ENCODE peak calls at places on chromosomes 3 and 15, in six cellular contexts. X is left lung; Q is naive thymus-derived CD4-positive, alpha-beta T cell; Z is kidney epithelial cell; B is NT2/D1; P is A549. V is an unnamed sample.

GRCh38 chr3:8424281-8424680 is 77.3 kb upstream of the LMCD1 start:
- DNase-seq in B (no peak), Q (no peak), P (no peak), X (no peak), Z (no peak), V (no peak)

GRCh38 chr15:66251790-66252355 is 1.7 kb downstream of the MEGF11 start:
- DNase-seq in Z (no peak), P (no peak), B (no peak), Q (no peak), X (no peak), V (no peak)

GRCh38 chr15:77974416-77975331 is 102.8 kb downstream of the TBC1D2B start:
- DNase-seq in X (no peak), Q (no peak), P (no peak), B (no peak), Z (no peak), V (no peak)

GRCh38 chr3:184073621-184074020 is 20.8 kb downstream of the HTR3C start:
- DNase-seq in Q (no peak), X (no peak), B (no peak), P (no peak), Z (no peak), V (no peak)

GRCh38 chr3:182789371-182789770 is 3.9 kb upstream of the ATP11B start:
- DNase-seq in Z (no peak), X (no peak), B (no peak), P (no peak), Q (no peak), V (no peak)

GRCh38 chr3:76383781-76384180 is 598.4 kb upstream of the ZNF717 start:
- DNase-seq in Z (no peak), B (no peak), P (no peak), Q (no peak), X (no peak), V (no peak)

GRCh38 chr3:133891662-133892389 is 3.9 kb downstream of the RAB6B start:
- DNase-seq in Q (no peak), Z (no peak), P (no peak), X (no peak), B (no peak), V (peak)

GRCh38 chr3:127889976-127890650 is 24.9 kb upstream of the KBTBD12 start:
- DNase-seq in Q (no peak), P (no peak), X (no peak), B (no peak), Z (no peak), V (no peak)

GRCh38 chr3:37072892-37073291 is 79.6 kb downstream of the MLH1 start:
- DNase-seq in Q (no peak), B (no peak), P (no peak), X (no peak), Z (no peak), V (no peak)

GRCh38 chr3:187150599-187150998 is 11.3 kb upstream of the RPL39L start:
- DNase-seq in Z (no peak), X (no peak), P (no peak), B (no peak), Q (peak), V (no peak)

GRCh38 chr15:82828064-82828463 is 18.6 kb downstream of the WHAMM start:
- DNase-seq in B (no peak), Q (no peak), X (no peak), P (no peak), Z (no peak), V (no peak)

GRCh38 chr3:115710799-115711198 is 87.5 kb downstream of the GAP43 start:
- DNase-seq in Z (no peak), Q (no peak), B (no peak), P (no peak), X (no peak), V (no peak)
- H3K4me3 ChIP-seq in Z (no peak), Q (no peak), B (no peak), P (no peak), X (no peak), V (no peak)

GRCh38 chr15:31470756-31471155 is 144.1 kb downstream of the KLF13 start:
- DNase-seq in B (no peak), Q (no peak), Z (no peak), X (no peak), P (no peak), V (no peak)

GRCh38 chr15:31471731-31472430 is 145.2 kb downstream of the KLF13 start:
- DNase-seq in X (no peak), P (no peak), Z (peak), Q (no peak), B (no peak), V (no peak)

GRCh38 chr15:31474059-31474868 is 147.6 kb downstream of the KLF13 start:
- DNase-seq in Q (peak), X (no peak), Z (no peak), P (no peak), B (no peak), V (no peak)

GRCh38 chr15:31472636-31473383 is 146.2 kb downstream of the KLF13 start:
- DNase-seq in Q (peak), X (no peak), B (no peak), P (no peak), Z (no peak), V (no peak)

GRCh38 chr15:31473384-31474058 is 146.9 kb downstream of the KLF13 start:
- DNase-seq in Q (no peak), Z (no peak), P (no peak), X (no peak), B (no peak), V (peak)
- H3K4me3 ChIP-seq in Q (peak), Z (no peak), P (no peak), X (no peak), B (no peak), V (no peak)

DNA sequence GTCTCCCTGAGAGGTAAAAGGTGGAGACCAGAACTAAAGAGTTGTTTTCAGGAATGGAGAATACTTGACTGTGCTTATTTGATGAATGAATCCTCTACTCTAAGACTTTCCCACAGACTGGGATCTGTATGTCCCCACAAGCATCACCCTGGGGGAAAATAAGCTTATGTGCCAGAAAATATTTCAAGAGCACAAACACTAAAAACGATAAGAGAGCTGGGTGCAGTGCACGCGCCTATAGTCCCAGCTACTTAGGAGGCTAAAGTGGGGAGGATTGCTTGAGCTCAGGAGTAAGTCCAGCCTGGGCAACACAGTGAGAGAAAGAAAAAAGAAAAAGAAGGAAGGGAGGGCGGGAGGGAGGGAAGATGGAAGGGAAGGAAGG is 150.7 kb downstream of the ADAM10 start:
- DNase-seq in X (no peak), Z (no peak), B (no peak), Q (no peak), P (no peak), V (no peak)
- H3K4me3 ChIP-seq in X (no peak), Z (no peak), B (no peak), Q (no peak), P (no peak), V (no peak)

DNA sequence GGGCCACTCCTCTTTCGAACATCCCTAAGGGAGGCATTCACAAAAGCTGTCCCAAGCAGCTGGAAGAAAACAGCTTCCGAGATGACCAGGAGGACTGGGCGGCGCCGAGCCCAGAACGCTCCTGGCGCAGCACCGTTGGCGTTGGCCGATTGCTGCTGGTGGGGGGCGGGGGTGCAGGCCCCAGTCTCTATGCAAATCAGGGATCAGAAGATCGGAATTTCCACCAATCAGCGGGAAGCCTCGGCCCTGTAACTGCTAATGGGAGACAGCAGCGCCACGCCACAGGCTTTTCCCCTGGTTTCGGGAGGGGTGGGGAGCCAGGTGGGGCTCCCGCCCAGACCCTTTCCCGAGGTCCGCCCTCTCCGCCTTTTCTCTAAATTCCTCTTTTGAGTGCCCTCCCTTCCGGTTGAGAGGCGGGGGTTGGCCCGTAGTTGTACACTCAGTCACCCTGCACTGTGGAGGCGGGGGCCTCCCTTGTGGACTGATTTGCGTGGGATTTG is 27.0 kb downstream of the HMCES start:
- DNase-seq in P (no peak), Q (no peak), B (peak), X (peak), Z (peak), V (peak)
- H3K4me3 ChIP-seq in P (no peak), Q (no peak), B (no peak), X (peak), Z (no peak), V (no peak)

DNA sequence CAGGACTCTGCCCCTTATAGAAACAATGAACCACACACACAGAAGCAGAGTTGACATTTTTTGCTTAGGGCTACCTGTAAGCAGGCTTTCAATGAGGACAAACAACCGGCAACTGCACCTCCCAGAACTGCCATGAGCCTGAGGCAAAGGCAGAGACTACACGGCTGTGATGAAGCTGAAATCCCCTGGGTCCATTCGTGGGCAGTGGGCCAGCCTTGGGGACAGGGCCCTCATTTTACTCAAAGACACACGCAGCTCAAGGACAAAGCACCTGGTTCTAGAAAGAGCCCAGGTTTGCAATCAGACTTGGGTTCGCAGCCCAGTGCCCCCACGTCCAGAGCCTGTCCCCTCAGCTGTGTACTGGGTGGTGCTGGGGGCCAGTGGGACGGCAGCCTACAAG is 18.0 kb downstream of the FAM174B start:
- DNase-seq in B (no peak), Z (no peak), X (no peak), Q (no peak), P (no peak), V (peak)
- H3K4me3 ChIP-seq in B (no peak), Z (no peak), X (no peak), Q (no peak), P (no peak), V (no peak)

DNA sequence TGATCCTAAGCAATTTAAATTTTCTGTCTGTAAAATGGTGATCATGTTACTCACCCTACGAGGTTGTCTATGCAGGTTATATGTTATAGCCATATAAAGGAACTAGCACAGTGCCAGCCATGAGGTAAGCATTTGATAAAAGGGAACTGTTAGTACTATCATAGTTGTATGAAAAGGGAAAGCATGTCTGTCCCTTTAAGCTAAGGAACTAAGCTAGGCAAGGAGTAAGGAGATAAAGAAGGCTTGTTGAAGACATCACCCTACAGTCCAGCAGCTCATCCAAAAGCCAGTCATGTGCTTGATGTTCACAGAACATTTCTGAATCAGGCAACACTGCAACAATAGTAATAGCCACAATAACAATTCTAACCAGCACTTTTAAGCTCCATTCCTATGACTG is 243.9 kb downstream of the ZBTB20 start:
- DNase-seq in B (no peak), X (no peak), P (no peak), Q (no peak), Z (no peak), V (no peak)
- H3K4me3 ChIP-seq in B (no peak), X (no peak), P (no peak), Q (no peak), Z (no peak), V (no peak)

GRCh38 chr15:37034392-37034791 is 66.0 kb downstream of the MEIS2 start:
- DNase-seq in P (no peak), B (no peak), Z (no peak), X (no peak), Q (no peak), V (no peak)
- H3K4me3 ChIP-seq in P (no peak), B (no peak), Z (no peak), X (no peak), Q (no peak), V (no peak)

DNA sequence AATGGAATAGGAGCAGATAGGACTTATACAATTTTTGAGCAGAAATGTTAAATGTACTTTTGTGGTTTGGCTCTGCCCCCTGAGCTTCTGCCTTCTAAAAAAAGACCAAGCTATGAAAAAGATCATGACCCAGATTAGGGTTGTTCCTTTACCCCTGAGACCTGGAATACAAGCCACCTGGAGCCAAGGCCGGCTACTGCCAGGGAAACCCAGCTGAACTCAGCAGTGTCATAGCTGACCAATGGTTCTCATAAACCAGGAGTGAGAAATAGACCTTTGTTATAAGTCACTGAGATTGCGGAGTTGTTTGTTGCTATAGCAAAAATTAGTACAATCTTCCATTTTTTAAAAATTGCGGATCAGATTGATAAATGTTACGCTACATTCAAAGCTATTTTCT is 1261.8 kb downstream of the ROBO1 start:
- DNase-seq in B (no peak), Q (no peak), X (no peak), P (no peak), Z (no peak), V (no peak)
- H3K4me3 ChIP-seq in B (no peak), Q (no peak), X (no peak), P (no peak), Z (no peak), V (no peak)

GRCh38 chr3:58349792-58350626 is 17.3 kb downstream of the PXK start:
- DNase-seq in Z (no peak), P (no peak), X (no peak), Q (no peak), B (no peak), V (no peak)
- H3K4me3 ChIP-seq in Z (no peak), P (no peak), X (no peak), Q (no peak), B (no peak), V (no peak)